ENCODE peak calls at places on chromosome 21, in six cellular contexts. W is neuronal stem cell, B is H9, Z is IMR-90, O is trophoblast cell, M is H1. C is an unnamed sample.

GRCh38 chr21:35034203-35034926 is 14.7 kb downstream of the RUNX1 start:
- DNase-seq in W (no peak), B (no peak), Z (no peak), O (no peak), M (no peak), C (no peak)

GRCh38 chr21:41410361-41410760 is 15.7 kb upstream of the MX1 start:
- DNase-seq in W (no peak), B (no peak), Z (no peak), O (no peak), M (no peak), C (no peak)

GRCh38 chr21:34004013-34004938 is 69.1 kb upstream of the MRPS6 start:
- DNase-seq in W (no peak), B (no peak), Z (peak; percentile 34), O (no peak), M (no peak), C (no peak)

GRCh38 chr21:23119491-23119890 is 2121.3 kb downstream of the NCAM2 start:
- DNase-seq in W (no peak), B (no peak), Z (no peak), O (no peak), M (no peak), C (no peak)

GRCh38 chr21:40731206-40731605 is 115.8 kb downstream of the DSCAM start:
- DNase-seq in W (no peak), B (no peak), Z (no peak), O (peak; percentile 48), M (no peak), C (no peak)

GRCh38 chr21:26047279-26047967 is 123.1 kb downstream of the APP start:
- DNase-seq in W (no peak), B (no peak), Z (no peak), O (no peak), M (no peak), C (no peak)

GRCh38 chr21:18253252-18253651 is 8.6 kb downstream of the CHODL start:
- DNase-seq in W (no peak), B (no peak), Z (no peak), O (no peak), M (no peak), C (no peak)

GRCh38 chr21:16279658-16280581 is 550.1 kb downstream of the USP25 start:
- DNase-seq in W (peak; percentile 75), B (no peak), Z (peak; percentile 10), O (no peak), M (peak; percentile 3), C (peak; percentile 37)

DNA sequence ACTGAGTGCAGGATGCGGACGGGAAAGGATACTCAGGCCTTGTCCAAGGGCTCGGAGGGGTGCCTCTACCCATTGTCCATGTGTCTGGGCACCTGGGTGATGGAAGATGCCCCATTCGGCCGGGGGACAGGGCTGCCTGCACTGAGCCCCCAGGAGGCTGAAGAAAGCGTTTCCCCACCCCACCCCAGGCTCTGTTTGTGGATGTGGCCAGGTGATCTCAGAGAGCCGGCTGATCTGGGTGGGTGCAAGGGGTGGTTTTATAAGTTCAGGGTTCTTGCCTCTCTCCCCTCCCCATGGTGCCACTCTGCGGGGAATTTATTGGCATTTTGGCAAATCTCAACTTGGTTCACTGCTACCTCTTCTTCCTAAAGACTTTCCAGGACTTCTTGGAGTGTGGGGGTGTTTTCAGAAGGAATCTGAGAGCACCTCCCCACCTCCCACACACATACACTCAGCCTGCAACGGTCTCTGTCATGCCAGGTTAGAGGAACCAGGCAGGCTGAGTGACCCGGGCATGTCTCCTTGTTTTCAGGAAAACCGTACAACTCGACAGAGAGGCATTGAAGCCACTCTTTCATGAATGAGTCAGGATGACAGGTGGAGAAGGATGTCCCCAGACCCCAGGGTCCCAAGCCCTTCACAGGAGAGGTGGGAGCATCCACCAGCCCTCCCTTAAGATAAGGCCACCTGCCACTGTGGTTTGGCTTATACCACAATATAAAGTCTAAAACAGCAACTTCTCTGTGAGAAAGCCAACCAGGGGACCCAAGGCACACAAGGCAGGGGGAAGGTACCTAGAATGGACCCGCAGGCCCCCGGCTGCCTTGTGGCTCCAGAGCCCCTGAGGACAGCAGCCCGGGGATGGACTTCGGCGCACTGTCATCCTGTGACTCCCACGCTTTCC is 174.9 kb downstream of the ETS2 start:
- DNase-seq in W (no peak), B (no peak), Z (no peak), O (no peak), M (no peak), C (no peak)
- H2AK5ac ChIP-seq in W (peak overlapping the region; percentile 30), B (peak overlapping the region; percentile 93), Z (peak overlapping the region; percentile 90), O (no peak overlapping the region), M (peak overlapping the region; percentile 97), C (peak overlapping the region; percentile 75)

DNA sequence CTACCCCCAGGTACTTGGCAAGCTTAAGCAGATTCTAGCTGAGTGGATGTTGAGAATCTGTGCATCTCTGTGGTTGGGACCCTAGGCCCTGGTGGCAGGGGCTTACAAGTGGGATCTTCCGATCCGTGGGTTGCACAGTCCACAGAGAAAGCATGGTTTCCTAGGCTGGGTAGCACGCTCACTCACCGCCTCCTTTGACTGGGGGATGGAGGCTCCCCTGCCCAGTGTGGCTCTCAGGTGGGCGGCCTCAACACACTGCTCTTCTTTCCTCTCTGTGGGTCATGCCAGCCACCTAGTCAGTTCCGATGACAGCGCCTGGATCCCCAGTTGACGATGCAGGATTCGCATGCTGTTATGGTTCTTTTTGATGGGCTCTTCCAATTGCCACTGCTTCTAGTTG is 639.5 kb upstream of the ADAMTS5 start:
- DNase-seq in W (no peak), B (no peak), Z (no peak), O (no peak), M (no peak), C (no peak)
- H4K91ac ChIP-seq in W (no peak overlapping the region), B (no peak overlapping the region), Z (no peak overlapping the region), O (no peak overlapping the region), M (no peak overlapping the region), C (no peak overlapping the region)

GRCh38 chr21:45976666-45977335 is 4.8 kb upstream of the COL6A1 start:
- DNase-seq in W (no peak), B (peak; percentile 41), Z (no peak), O (no peak), M (no peak), C (no peak)
- H2AK5ac ChIP-seq in W (peak overlapping the region; percentile 90), B (no peak overlapping the region), Z (peak overlapping the region; percentile 62), O (no peak overlapping the region), M (no peak overlapping the region), C (peak overlapping the region; percentile 26)

GRCh38 chr21:31744162-31744800 is 12.4 kb upstream of the SCAF4 start:
- DNase-seq in W (no peak), B (no peak), Z (no peak), O (no peak), M (no peak), C (no peak)
- H4K91ac ChIP-seq in W (no peak overlapping the region), B (no peak overlapping the region), Z (no peak overlapping the region), O (no peak overlapping the region), M (no peak overlapping the region), C (no peak overlapping the region)

GRCh38 chr21:36103434-36103833 is 31.4 kb upstream of the CBR3 start:
- DNase-seq in W (no peak), B (no peak), Z (no peak), O (peak; percentile 44), M (no peak), C (no peak)

GRCh38 chr21:36100971-36101641 is 31.3 kb downstream of the CBR1 start:
- DNase-seq in W (no peak), B (no peak), Z (no peak), O (no peak), M (no peak), C (no peak)

GRCh38 chr21:36097427-36098230 is 27.8 kb downstream of the CBR1 start:
- DNase-seq in W (no peak), B (no peak), Z (no peak), O (no peak), M (no peak), C (peak; percentile 46)

GRCh38 chr21:36096398-36097290 is 26.8 kb downstream of the CBR1 start:
- DNase-seq in W (no peak), B (peak; percentile 37), Z (no peak), O (no peak), M (peak; percentile 59), C (no peak)

DNA sequence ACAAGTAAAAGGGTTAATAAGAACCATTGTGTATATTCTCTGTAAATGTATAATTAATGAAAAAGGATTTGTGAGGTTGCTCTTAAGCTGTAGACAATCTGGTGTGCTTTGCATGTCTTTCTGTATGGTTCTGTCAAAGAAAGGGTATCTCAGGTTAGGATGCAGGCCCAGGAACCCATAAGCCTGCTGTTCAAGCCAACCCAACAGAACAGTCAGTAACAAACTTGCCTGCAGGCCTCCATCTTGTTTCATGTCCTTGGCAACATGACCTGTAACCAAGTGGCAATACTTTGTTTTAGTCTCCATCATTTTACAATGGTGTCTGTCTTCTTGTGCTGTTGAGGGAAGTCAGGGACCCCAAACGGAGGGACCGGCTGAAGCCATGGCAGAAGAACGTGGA is 29.2 kb downstream of the CBR1 start:
- DNase-seq in W (no peak), B (no peak), Z (no peak), O (no peak), M (no peak), C (no peak)
- H2AK5ac ChIP-seq in W (no peak overlapping the region), B (no peak overlapping the region), Z (no peak overlapping the region), O (no peak overlapping the region), M (no peak overlapping the region), C (no peak overlapping the region)

GRCh38 chr21:15084668-15085067 is 19.9 kb upstream of the NRIP1 start:
- DNase-seq in W (no peak), B (no peak), Z (no peak), O (no peak), M (no peak), C (no peak)
- H4K91ac ChIP-seq in W (no peak overlapping the region), B (no peak overlapping the region), Z (no peak overlapping the region), O (no peak overlapping the region), M (no peak overlapping the region), C (no peak overlapping the region)

DNA sequence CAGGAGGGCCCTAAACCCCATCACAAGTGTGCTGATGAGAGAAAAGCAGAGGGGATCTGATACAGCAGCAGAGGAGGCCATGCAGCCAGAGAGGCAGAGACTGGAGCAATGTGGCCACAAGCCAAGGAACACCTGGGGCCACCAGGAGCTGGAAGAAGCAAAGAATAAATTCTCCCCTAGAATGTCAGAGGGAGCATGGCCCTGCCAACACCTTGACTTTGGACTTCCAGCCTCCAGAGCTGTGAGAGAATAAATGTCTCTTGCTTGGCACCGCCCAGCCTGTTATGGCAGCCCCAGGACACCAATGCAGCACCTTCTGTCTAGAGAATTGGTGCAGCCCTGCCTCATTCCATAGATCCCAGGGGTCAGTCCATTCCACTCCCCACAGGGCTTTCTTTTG is 25.3 kb downstream of the UBASH3A start:
- DNase-seq in W (no peak), B (no peak), Z (no peak), O (no peak), M (no peak), C (no peak)
- H2AK5ac ChIP-seq in W (no peak overlapping the region), B (no peak overlapping the region), Z (no peak overlapping the region), O (no peak overlapping the region), M (no peak overlapping the region), C (no peak overlapping the region)

GRCh38 chr21:43806017-43806710 is 16.8 kb downstream of the RRP1 start:
- DNase-seq in W (no peak), B (no peak), Z (no peak), O (no peak), M (no peak), C (no peak)

GRCh38 chr21:43808367-43808766 is 19.0 kb downstream of the RRP1 start:
- DNase-seq in W (no peak), B (no peak), Z (no peak), O (no peak), M (no peak), C (no peak)

GRCh38 chr21:43802713-43803313 is 13.4 kb downstream of the RRP1 start:
- DNase-seq in W (no peak), B (no peak), Z (no peak), O (no peak), M (no peak), C (no peak)

GRCh38 chr21:43803558-43804300 is 14.4 kb downstream of the RRP1 start:
- DNase-seq in W (no peak), B (no peak), Z (no peak), O (no peak), M (no peak), C (no peak)

GRCh38 chr21:43805275-43805800 is 16.0 kb downstream of the RRP1 start:
- DNase-seq in W (no peak), B (no peak), Z (no peak), O (no peak), M (no peak), C (no peak)
- H4K91ac ChIP-seq in W (no peak overlapping the region), B (no peak overlapping the region), Z (no peak overlapping the region), O (no peak overlapping the region), M (no peak overlapping the region), C (no peak overlapping the region)

C was measured in mesenchymal stem cell.